ENCODE peak calls at places on chromosomes 16 and 17, in four cellular contexts. I, J, K and B are unnamed samples.

GRCh38 chr17:4607773-4608187 is 23.5 kb downstream of the SMTNL2 start:
- DNase-seq in I (peak; percentile 54), J (peak; percentile 59), K (peak; percentile 59), B (peak; percentile 53)

GRCh38 chr16:68479271-68479670 is 31.0 kb upstream of the SMPD3 start:
- DNase-seq in I (no peak), J (no peak), K (no peak), B (peak; percentile 19)

GRCh38 chr16:66293207-66293735 is 73.2 kb upstream of the CDH5 start:
- DNase-seq in I (no peak), J (no peak), K (no peak), B (no peak)

GRCh38 chr17:10968007-10968406 is 130.1 kb upstream of the PIRT start:
- DNase-seq in I (no peak), J (no peak), K (no peak), B (no peak)

GRCh38 chr16:76343761-76344160 is 66.6 kb downstream of the CNTNAP4 start:
- DNase-seq in I (no peak), J (no peak), K (no peak), B (no peak)

GRCh38 chr17:13428611-13429042 is 173.1 kb downstream of the HS3ST3A1 start:
- DNase-seq in I (no peak), J (peak; percentile 44), K (no peak), B (no peak)

GRCh38 chr17:34171245-34171818 is 83.8 kb upstream of the CCL2 start:
- DNase-seq in I (peak; percentile 54), J (no peak), K (peak; percentile 60), B (peak; percentile 55)

GRCh38 chr16:3101841-3102470 is 2.9 kb upstream of the ZSCAN10 start:
- DNase-seq in I (no peak), J (no peak), K (no peak), B (peak; percentile 14)

GRCh38 chr17:9086577-9086976 is 65.3 kb downstream of the NTN1 start:
- DNase-seq in I (no peak), J (no peak), K (no peak), B (no peak)

GRCh38 chr17:52383493-52384100 is 225.1 kb upstream of the CA10 start:
- DNase-seq in I (peak; percentile 60), J (no peak), K (peak; percentile 54), B (peak; percentile 42)

GRCh38 chr17:31251075-31251474 is 46.0 kb downstream of the OMG start:
- DNase-seq in I (no peak), J (no peak), K (no peak), B (no peak)

GRCh38 chr17:64063088-64063487 is 42.7 kb upstream of the ICAM2 start:
- DNase-seq in I (no peak), J (no peak), K (no peak), B (no peak)

GRCh38 chr16:66740533-66740932 is 10.9 kb downstream of the DYNC1LI2 start:
- DNase-seq in I (peak; percentile 65), J (no peak), K (no peak), B (no peak)

GRCh38 chr17:56545056-56545455 is 48.4 kb upstream of the NOG start:
- DNase-seq in I (no peak), J (no peak), K (no peak), B (no peak)

GRCh38 chr17:45341389-45342158 is 24.8 kb upstream of the MAP3K14 start:
- DNase-seq in I (peak; percentile 7), J (peak; percentile 99), K (peak; percentile 54), B (peak; percentile 22)

GRCh38 chr17:22460461-22461063 is 768.2 kb downstream of the KCNJ18 start:
- DNase-seq in I (no peak), J (no peak), K (no peak), B (no peak)

GRCh38 chr16:50836121-50836541 is 94.2 kb downstream of the CYLD start:
- DNase-seq in I (no peak), J (no peak), K (no peak), B (no peak)

GRCh38 chr17:64442550-64442971 is 6.4 kb upstream of the MILR1 start:
- DNase-seq in I (no peak), J (no peak), K (no peak), B (no peak)

GRCh38 chr16:89596061-89596689 is 17.3 kb upstream of the DPEP1 start:
- DNase-seq in I (no peak), J (no peak), K (no peak), B (no peak)

GRCh38 chr17:34981538-34982241 is 1.4 kb downstream of the LIG3 start:
- DNase-seq in I (no peak), J (peak; percentile 35), K (no peak), B (no peak)

DNA sequence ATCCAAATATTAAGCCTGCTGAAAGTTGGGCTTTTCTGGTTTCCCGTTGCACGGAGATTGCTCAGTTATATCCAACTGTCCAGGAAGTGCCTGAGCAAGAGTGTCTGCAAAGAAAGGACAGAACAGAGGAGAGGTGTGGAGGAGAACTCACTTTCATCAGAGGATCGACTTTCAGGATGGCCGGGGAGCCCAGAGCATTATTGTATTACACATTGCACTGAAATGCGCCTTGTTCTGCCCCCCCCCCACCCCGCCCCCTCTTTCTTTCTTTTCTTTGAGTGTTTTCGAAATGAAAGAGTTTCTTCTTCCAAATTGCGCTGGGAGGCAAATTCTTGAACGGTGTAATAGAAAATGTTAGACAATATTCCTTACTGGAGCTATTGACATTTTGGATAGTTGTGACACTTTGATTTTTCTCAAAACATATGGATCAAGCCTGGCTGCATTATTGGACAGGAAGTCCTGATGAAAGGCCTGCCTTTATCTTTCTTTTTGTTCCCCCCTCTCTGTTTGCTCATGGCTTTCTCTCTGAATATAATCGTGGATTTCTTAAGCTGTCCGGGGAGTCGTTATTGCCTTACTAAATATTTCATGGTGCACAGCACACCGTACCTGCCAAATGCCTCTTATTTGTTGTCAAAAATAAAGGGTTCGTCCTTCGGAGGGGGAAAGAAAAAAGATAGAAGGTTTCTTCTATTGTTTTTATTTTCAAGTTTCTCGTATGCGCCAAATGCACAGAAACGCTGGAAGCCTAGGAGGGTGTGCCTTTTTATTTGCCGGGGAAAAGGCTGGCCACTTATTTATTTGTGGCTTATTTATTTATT is 110.8 kb downstream of the IRX3 start:
- DNase-seq in I (no peak), J (peak; percentile 9), K (no peak), B (no peak)
- H3K4me3 ChIP-seq in I (no peak overlapping the region), J (peak overlapping the region; percentile 24), K (no peak overlapping the region), B (no peak overlapping the region)

DNA sequence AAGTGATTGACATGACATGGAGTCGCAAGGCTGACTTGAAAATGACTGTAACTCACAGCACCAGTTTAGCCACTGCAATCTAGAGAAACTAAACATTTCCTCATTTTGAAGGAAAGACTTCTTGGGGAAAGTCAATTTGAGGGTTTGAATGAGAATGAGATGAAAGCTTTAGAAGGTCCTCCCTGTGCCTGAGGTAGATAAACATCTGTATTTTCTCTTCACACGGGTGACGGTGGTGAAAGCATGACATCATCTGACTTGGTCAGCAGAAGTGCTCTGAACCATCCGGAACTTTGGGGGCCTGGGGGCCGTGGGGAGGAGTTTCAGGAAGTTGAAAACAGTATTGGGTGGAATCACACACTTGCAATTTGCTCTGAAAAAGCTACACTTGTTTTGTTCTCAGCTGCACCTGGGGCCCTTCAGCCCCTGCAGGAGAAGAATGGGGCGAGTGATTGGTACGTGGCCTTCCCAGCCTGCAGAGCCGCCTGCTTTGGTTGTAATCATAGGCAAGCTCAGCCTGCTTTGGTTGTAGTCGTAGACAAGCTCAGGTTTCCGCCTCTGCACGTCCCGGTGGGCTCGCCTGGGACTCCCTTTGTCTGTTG is 5.0 kb downstream of the BANP start:
- DNase-seq in I (peak; percentile 53), J (peak; percentile 55), K (no peak), B (no peak)
- H3K4me3 ChIP-seq in I (no peak overlapping the region), J (peak overlapping the region; percentile 2), K (no peak overlapping the region), B (no peak overlapping the region)

DNA sequence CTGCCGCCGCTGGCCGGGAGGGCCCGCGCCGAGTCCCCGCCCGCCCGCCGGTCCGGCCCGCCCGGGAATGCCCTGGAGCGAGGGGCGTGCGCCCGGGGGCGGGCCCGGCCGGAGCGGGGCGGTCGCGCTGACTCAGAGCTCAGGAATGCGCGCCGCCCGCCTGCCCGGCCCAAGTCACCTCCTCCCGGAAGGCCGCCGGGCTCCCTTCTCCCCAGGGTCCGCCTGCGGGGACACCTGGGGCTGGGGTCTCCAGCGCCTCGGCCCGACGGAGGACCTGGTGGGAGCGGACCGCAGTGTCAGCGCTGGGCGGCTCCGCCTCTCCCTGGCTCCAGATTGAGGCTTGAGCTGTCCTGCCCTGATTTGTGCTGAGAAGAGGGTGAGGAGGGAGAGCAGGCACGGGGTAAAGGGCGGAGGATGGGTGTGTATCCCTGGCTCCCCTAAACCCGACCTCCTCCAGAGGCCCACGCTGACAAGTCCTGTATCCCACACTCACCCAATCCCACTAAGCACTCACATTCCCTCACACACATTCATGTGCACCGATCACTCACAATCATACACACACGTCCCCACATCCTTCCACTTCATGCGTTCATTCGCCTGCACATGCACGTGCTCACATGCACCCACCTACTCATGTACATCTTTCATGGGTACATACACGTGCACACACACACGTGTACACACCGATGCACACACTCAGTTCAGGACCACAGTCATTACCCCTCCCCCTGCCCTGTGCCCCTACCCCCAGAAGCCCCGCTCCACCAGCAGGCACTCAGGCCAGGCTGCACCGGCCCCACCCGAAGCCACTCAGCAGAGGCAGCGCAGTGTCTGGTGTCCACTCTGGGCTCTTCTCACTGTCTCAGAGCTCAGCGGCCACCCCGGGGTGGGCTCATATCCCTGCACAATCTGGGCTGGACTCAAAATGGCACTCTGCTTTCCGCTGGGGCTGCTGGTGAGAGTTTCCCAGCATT is at the start of gene RHBDF1:
- DNase-seq in I (peak; percentile 73), J (peak; percentile 67), K (no peak), B (peak; percentile 70)
- H3K4me3 ChIP-seq in I (peak within 1 kb of the TSS; percentile 78), J (peak within 1 kb of the TSS; percentile 84), K (peak within 1 kb of the TSS; percentile 69), B (peak within 1 kb of the TSS; percentile 58)

DNA sequence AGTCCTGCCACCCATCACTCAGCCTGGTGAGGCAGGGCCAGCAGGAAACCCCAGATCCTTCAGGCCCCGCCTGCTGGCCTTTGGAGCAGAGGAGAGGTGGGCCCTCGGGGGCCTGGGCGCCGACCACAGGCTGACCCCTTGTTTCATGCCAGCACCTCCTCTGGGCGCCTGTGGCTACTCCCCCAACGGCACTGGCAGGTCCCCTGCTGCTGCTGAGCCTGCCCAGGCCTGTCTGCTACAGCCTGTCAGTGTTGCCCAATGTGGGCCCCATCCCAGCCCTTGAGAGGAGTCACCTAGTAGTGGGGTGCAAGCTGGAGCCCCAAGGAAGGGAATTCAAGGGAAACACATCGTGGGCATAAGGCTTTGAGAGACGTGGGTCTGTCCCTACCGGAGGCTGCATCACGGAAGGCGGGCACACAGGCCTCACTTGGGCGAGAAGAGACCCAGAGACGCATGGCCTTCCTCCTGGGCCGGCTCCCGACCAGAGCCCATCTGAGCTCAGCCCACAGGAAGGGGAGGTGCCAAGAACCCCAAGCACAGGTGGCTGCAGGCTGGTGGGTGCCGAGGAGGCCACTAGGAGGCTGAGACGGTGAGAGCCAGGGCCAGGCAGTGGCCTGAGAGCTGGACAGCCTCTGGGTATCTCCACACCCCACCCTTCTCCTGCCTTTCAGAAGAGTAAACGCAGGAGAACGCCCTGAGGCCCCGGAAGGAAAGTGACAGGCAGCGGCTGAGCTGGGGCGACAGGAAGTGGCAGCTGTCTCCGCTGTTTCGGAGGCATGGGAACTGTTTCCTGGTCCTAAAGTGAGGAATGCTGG is 8.1 kb upstream of the FASN start:
- DNase-seq in I (peak; percentile 78), J (peak; percentile 53), K (peak; percentile 81), B (peak; percentile 51)
- H3K4me3 ChIP-seq in I (peak overlapping the region; percentile 44), J (no peak overlapping the region), K (no peak overlapping the region), B (no peak overlapping the region)